ENCODE peak calls at places on chromosomes 16 and 17, in seven cellular contexts. C, B, U, E, Y, D and F are unnamed samples.

GRCh38 chr17:66953661-66954060 is 10.8 kb upstream of the CACNG4 start:
- DNase-seq in U (no peak), Y (no peak), C (peak; percentile 40), B (no peak), D (no peak), E (no peak), F (peak; percentile 80)

GRCh38 chr17:79616801-79617200 is 6.0 kb upstream of the RBFOX3 start:
- DNase-seq in Y (no peak), C (peak; percentile 4), E (no peak), U (no peak), B (no peak), D (no peak), F (no peak)

GRCh38 chr17:75639771-75640555 is 6.7 kb downstream of the SMIM5 start:
- DNase-seq in E (no peak), C (no peak), Y (no peak), D (peak; percentile 80), B (no peak), U (no peak), F (no peak)

GRCh38 chr16:65876200-65876498 is 490.3 kb upstream of the CDH5 start:
- DNase-seq in E (no peak), U (no peak), B (no peak), D (no peak), Y (no peak), C (no peak), F (no peak)

GRCh38 chr16:28219283-28219682 is 7.5 kb upstream of the XPO6 start:
- DNase-seq in C (no peak), B (no peak), E (no peak), U (no peak), D (no peak), Y (no peak), F (no peak)

GRCh38 chr16:66359012-66359411 is 7.5 kb upstream of the CDH5 start:
- DNase-seq in C (no peak), D (no peak), Y (no peak), E (no peak), B (no peak), U (peak; percentile 63), F (no peak)

GRCh38 chr16:89169778-89170177 is 1.8 kb upstream of the CDH15 start:
- DNase-seq in U (no peak), B (no peak), C (no peak), D (no peak), Y (no peak), E (no peak), F (no peak)

GRCh38 chr17:43349142-43349541 is 49.7 kb upstream of the ARL4D start:
- DNase-seq in D (no peak), Y (no peak), U (no peak), B (no peak), C (no peak), E (no peak), F (no peak)

GRCh38 chr17:44220211-44221071 is 966 bp upstream of the UBTF start:
- DNase-seq in U (no peak), E (peak; percentile 46), B (peak; percentile 59), C (peak; percentile 85), D (peak; percentile 42), Y (no peak), F (peak; percentile 31)

GRCh38 chr16:15556130-15556529 is 86.8 kb downstream of the MARF1 start:
- DNase-seq in E (no peak), U (no peak), B (no peak), C (no peak), Y (no peak), D (no peak), F (no peak)

GRCh38 chr16:73202176-73202729 is 154.3 kb upstream of the ZFHX3 start:
- DNase-seq in Y (no peak), B (no peak), C (no peak), D (peak; percentile 79), E (no peak), U (no peak), F (no peak)

GRCh38 chr17:56867948-56868376 is 34.0 kb downstream of the DGKE start:
- DNase-seq in U (peak; percentile 22), E (no peak), B (no peak), Y (no peak), D (no peak), C (no peak), F (no peak)

GRCh38 chr17:1643999-1644492 is 1.5 kb downstream of the SCARF1 start:
- DNase-seq in E (no peak), D (no peak), C (peak; percentile 28), B (no peak), Y (no peak), U (no peak), F (no peak)

GRCh38 chr16:2475413-2476344 is 752 bp downstream of the TBC1D24 start:
- DNase-seq in C (peak; percentile 40), U (no peak), B (peak; percentile 31), D (peak; percentile 44), Y (no peak), E (peak; percentile 26), F (no peak)

GRCh38 chr16:69443809-69444611 is 19.6 kb downstream of the CYB5B start:
- DNase-seq in E (peak; percentile 5), B (peak; percentile 42), U (peak; percentile 20), C (no peak), Y (peak; percentile 47), D (peak; percentile 27), F (no peak)

GRCh38 chr17:15185625-15185991 is 79.5 kb downstream of the PMP22 start:
- DNase-seq in Y (no peak), C (no peak), B (no peak), E (no peak), U (no peak), D (peak; percentile 14), F (peak; percentile 1)

GRCh38 chr17:75856062-75856681 is 1.0 kb upstream of the WBP2 start:
- DNase-seq in Y (no peak), B (no peak), U (no peak), E (no peak), C (no peak), D (peak; percentile 51), F (peak; percentile 62)

GRCh38 chr17:6596511-6596910 is 40.2 kb upstream of the PITPNM3 start:
- DNase-seq in E (no peak), D (no peak), U (no peak), B (no peak), Y (no peak), C (no peak), F (no peak)

GRCh38 chr17:47895254-47895855 is 681 bp upstream of the SP2 start:
- DNase-seq in U (no peak), Y (no peak), E (peak; percentile 4), C (no peak), B (no peak), D (peak; percentile 60), F (peak; percentile 37)

GRCh38 chr17:77235370-77236080 is 94.8 kb downstream of the SEC14L1 start:
- DNase-seq in E (no peak), Y (no peak), B (no peak), C (no peak), D (no peak), U (no peak), F (no peak)

GRCh38 chr17:21493993-21494392 is 117.8 kb downstream of the KCNJ12 start:
- DNase-seq in Y (no peak), U (no peak), E (no peak), B (no peak), D (no peak), C (no peak), F (no peak)

GRCh38 chr17:20089795-20090547 is 80.8 kb downstream of the SPECC1 start:
- DNase-seq in Y (no peak), C (no peak), U (no peak), B (no peak), D (no peak), E (no peak), F (no peak)